ENCODE peak calls at places on chromosomes 13 and 19, in four cellular contexts. One of them, this sample, is unnamed.

GRCh38 chr13:94641432-94641941 is 39.8 kb downstream of the GPR180 start:
- DNase-seq in NCI-H526 treated with DMSO at 0.1 percent for 48 hours: no peak
- DNase-seq in sciatic nerve: no peak
- DNase-seq in amniotic stem cell: peak
- DNase-seq in this sample: no peak

GRCh38 chr13:21010621-21011020 is 50.8 kb downstream of the LATS2 start:
- DNase-seq in NCI-H526 treated with DMSO at 0.1 percent for 48 hours: no peak
- DNase-seq in sciatic nerve: no peak
- DNase-seq in amniotic stem cell: no peak
- DNase-seq in this sample: no peak

GRCh38 chr19:6417713-6418561 is 6.7 kb downstream of the KHSRP start:
- DNase-seq in NCI-H526 treated with DMSO at 0.1 percent for 48 hours: no peak
- DNase-seq in sciatic nerve: no peak
- DNase-seq in amniotic stem cell: no peak
- DNase-seq in this sample: no peak

GRCh38 chr19:10518444-10519361 is 1.5 kb upstream of the S1PR5 start:
- DNase-seq in NCI-H526 treated with DMSO at 0.1 percent for 48 hours: no peak
- DNase-seq in sciatic nerve: no peak
- DNase-seq in amniotic stem cell: no peak
- DNase-seq in this sample: no peak

GRCh38 chr13:106986687-106987434 is 418.9 kb upstream of the ARGLU1 start:
- DNase-seq in NCI-H526 treated with DMSO at 0.1 percent for 48 hours: no peak
- DNase-seq in sciatic nerve: no peak
- DNase-seq in amniotic stem cell: no peak
- DNase-seq in this sample: no peak

GRCh38 chr19:45637890-45638667 is 1.1 kb downstream of the EML2 start:
- DNase-seq in NCI-H526 treated with DMSO at 0.1 percent for 48 hours: no peak
- DNase-seq in sciatic nerve: no peak
- DNase-seq in amniotic stem cell: no peak
- DNase-seq in this sample: no peak

GRCh38 chr19:55474269-55475265 is 1.9 kb upstream of the ZNF628 start:
- DNase-seq in NCI-H526 treated with DMSO at 0.1 percent for 48 hours: no peak
- DNase-seq in sciatic nerve: no peak
- DNase-seq in amniotic stem cell: no peak
- DNase-seq in this sample: no peak

GRCh38 chr13:41678320-41678719 is 221.0 kb downstream of the RGCC start:
- DNase-seq in NCI-H526 treated with DMSO at 0.1 percent for 48 hours: no peak
- DNase-seq in sciatic nerve: no peak
- DNase-seq in amniotic stem cell: no peak
- DNase-seq in this sample: no peak

GRCh38 chr13:75633285-75633684 is 2.8 kb upstream of the LMO7 start:
- DNase-seq in NCI-H526 treated with DMSO at 0.1 percent for 48 hours: no peak
- DNase-seq in sciatic nerve: no peak
- DNase-seq in amniotic stem cell: peak
- DNase-seq in this sample: no peak

GRCh38 chr19:33260628-33261418 is 35.2 kb upstream of the SLC7A10 start:
- DNase-seq in NCI-H526 treated with DMSO at 0.1 percent for 48 hours: no peak
- DNase-seq in sciatic nerve: no peak
- DNase-seq in amniotic stem cell: no peak
- DNase-seq in this sample: no peak

GRCh38 chr19:46197314-46198070 is 32.0 kb upstream of the IGFL1 start:
- DNase-seq in NCI-H526 treated with DMSO at 0.1 percent for 48 hours: no peak
- DNase-seq in sciatic nerve: no peak
- DNase-seq in amniotic stem cell: no peak
- DNase-seq in this sample: no peak

GRCh38 chr19:35249146-35249847 is 495 bp downstream of the LSR start:
- DNase-seq in NCI-H526 treated with DMSO at 0.1 percent for 48 hours: no peak
- DNase-seq in sciatic nerve: no peak
- DNase-seq in amniotic stem cell: no peak
- DNase-seq in this sample: no peak

GRCh38 chr13:20174656-20175405 is 14.0 kb upstream of the GJA3 start:
- DNase-seq in NCI-H526 treated with DMSO at 0.1 percent for 48 hours: no peak
- DNase-seq in sciatic nerve: no peak
- DNase-seq in amniotic stem cell: peak
- DNase-seq in this sample: no peak

GRCh38 chr19:31515931-31516330 is 166.7 kb upstream of the TSHZ3 start:
- DNase-seq in NCI-H526 treated with DMSO at 0.1 percent for 48 hours: peak
- DNase-seq in sciatic nerve: no peak
- DNase-seq in amniotic stem cell: no peak
- DNase-seq in this sample: no peak

GRCh38 chr13:102812616-102813287 is 13.8 kb downstream of the BIVM start:
- DNase-seq in NCI-H526 treated with DMSO at 0.1 percent for 48 hours: no peak
- DNase-seq in sciatic nerve: no peak
- DNase-seq in amniotic stem cell: no peak
- DNase-seq in this sample: no peak

GRCh38 chr19:2750739-2751437 is 11.1 kb upstream of the SLC39A3 start:
- DNase-seq in NCI-H526 treated with DMSO at 0.1 percent for 48 hours: no peak
- DNase-seq in sciatic nerve: no peak
- DNase-seq in amniotic stem cell: no peak
- DNase-seq in this sample: no peak

GRCh38 chr19:36100476-36100875 is 10.5 kb upstream of the OVOL3 start:
- DNase-seq in NCI-H526 treated with DMSO at 0.1 percent for 48 hours: no peak
- DNase-seq in sciatic nerve: no peak
- DNase-seq in amniotic stem cell: no peak
- DNase-seq in this sample: no peak